ENCODE peak calls at places on chromosomes 12 and 14, in four cellular contexts. G, V, C and Q are unnamed samples.

GRCh38 chr14:94383777-94384176 is 4.6 kb downstream of the SERPINA1 start:
- DNase-seq in G (no peak), V (no peak), C (no peak), Q (no peak)

GRCh38 chr14:51145246-51145645 is 50.3 kb upstream of the TRIM9 start:
- DNase-seq in G (no peak), V (no peak), C (no peak), Q (no peak)

GRCh38 chr12:43058616-43059015 is 469.1 kb upstream of the PRICKLE1 start:
- DNase-seq in G (no peak), V (no peak), C (no peak), Q (no peak)

GRCh38 chr14:58747181-58747580 is 109.4 kb downstream of the DACT1 start:
- DNase-seq in G (peak; percentile 96), V (peak; percentile 35), C (peak; percentile 86), Q (peak; percentile 84)

GRCh38 chr12:6542209-6543009 is 8.1 kb downstream of the GAPDH start:
- DNase-seq in G (no peak), V (peak; percentile 85), C (no peak), Q (no peak)

GRCh38 chr14:104970231-104971068 is 7.7 kb downstream of the AHNAK2 start:
- DNase-seq in G (peak; percentile 86), V (peak; percentile 64), C (peak; percentile 91), Q (peak; percentile 76)

GRCh38 chr12:63918788-63919300 is 74.3 kb downstream of the SRGAP1 start:
- DNase-seq in G (peak; percentile 97), V (no peak), C (no peak), Q (no peak)

GRCh38 chr12:91952916-91953315 is 192.7 kb downstream of the BTG1 start:
- DNase-seq in G (no peak), V (peak; percentile 27), C (no peak), Q (no peak)

GRCh38 chr14:93648440-93649168 is 139.7 kb downstream of the PRIMA1 start:
- DNase-seq in G (no peak), V (no peak), C (no peak), Q (no peak)

GRCh38 chr14:57974896-57975295 is 109.0 kb upstream of the SLC35F4 start:
- DNase-seq in G (no peak), V (no peak), C (no peak), Q (no peak)

GRCh38 chr12:24777359-24777758 is 171.5 kb downstream of the BCAT1 start:
- DNase-seq in G (no peak), V (no peak), C (no peak), Q (no peak)

GRCh38 chr14:74290415-74290814 is 12.3 kb downstream of the ABCD4 start:
- DNase-seq in G (no peak), V (no peak), C (no peak), Q (no peak)

GRCh38 chr12:57771271-57771872 is 533 bp downstream of the METTL1 start:
- DNase-seq in G (peak; percentile 86), V (peak; percentile 91), C (peak; percentile 95), Q (peak; percentile 91)

GRCh38 chr12:47021298-47021697 is 58.1 kb upstream of the PCED1B start:
- DNase-seq in G (peak; percentile 93), V (no peak), C (no peak), Q (no peak)

GRCh38 chr14:31962920-31963319 is 114.2 kb upstream of the ARHGAP5 start:
- DNase-seq in G (no peak), V (no peak), C (no peak), Q (no peak)

GRCh38 chr14:55411426-55412389 is at the start of gene ATG14:
- DNase-seq in G (peak; percentile 63), V (peak; percentile 85), C (peak; percentile 93), Q (peak; percentile 92)

GRCh38 chr14:65287264-65288131 is 125.0 kb upstream of the FUT8 start:
- DNase-seq in G (no peak), V (peak; percentile 51), C (no peak), Q (peak; percentile 71)

GRCh38 chr14:97757491-97757890 is 960.3 kb downstream of the VRK1 start:
- DNase-seq in G (no peak), V (no peak), C (no peak), Q (no peak)

GRCh38 chr14:65832431-65833253 is 420.1 kb downstream of the FUT8 start:
- DNase-seq in G (no peak), V (no peak), C (no peak), Q (no peak)

GRCh38 chr12:7609480-7609879 is 56.2 kb downstream of the APOBEC1 start:
- DNase-seq in G (no peak), V (no peak), C (no peak), Q (no peak)
- H3K4me3 ChIP-seq in G (no peak overlapping the region), V (no peak overlapping the region), C (no peak overlapping the region), Q (no peak overlapping the region)

GRCh38 chr12:14768823-14769405 is 34.4 kb downstream of the WBP11 start:
- DNase-seq in G (no peak), V (peak; percentile 29), C (no peak), Q (peak; percentile 42)

GRCh38 chr12:14767617-14768016 is 35.7 kb downstream of the WBP11 start:
- DNase-seq in G (no peak), V (no peak), C (no peak), Q (no peak)

GRCh38 chr12:14769837-14770494 is 33.3 kb downstream of the WBP11 start:
- DNase-seq in G (peak; percentile 60), V (peak; percentile 91), C (peak; percentile 94), Q (peak; percentile 86)

GRCh38 chr12:14770495-14771313 is 32.6 kb downstream of the WBP11 start:
- DNase-seq in G (peak; percentile 82), V (peak; percentile 97), C (peak; percentile 96), Q (peak; percentile 94)

DNA sequence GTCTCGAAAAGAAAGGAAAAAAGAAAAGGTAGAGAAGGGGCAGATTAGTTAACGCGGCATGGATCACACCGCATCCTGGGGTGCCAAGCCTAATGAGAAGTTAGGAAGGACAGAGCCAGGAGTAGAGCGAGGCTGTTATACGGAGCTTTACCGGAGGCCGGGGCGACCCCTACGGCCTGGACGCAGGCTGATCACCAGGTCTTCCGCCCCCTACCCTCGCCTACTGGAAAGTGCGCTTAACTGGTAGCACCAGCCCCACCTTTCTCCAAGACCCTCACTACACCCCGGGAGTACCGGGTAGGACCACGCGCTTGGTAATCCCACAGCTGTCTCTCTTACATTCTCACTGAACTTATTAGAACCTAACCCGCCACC is 33.8 kb downstream of the WBP11 start:
- DNase-seq in G (peak; percentile 10), V (peak; percentile 51), C (peak; percentile 76), Q (peak; percentile 58)
- H3K27ac ChIP-seq in G (peak overlapping the region; percentile 84), V (peak overlapping the region; percentile 98), C (peak overlapping the region; percentile 96), Q (peak overlapping the region; percentile 95)

GRCh38 chr14:71533800-71534199 is 398.4 kb upstream of the RGS6 start:
- DNase-seq in G (no peak), V (no peak), C (no peak), Q (no peak)

GRCh38 chr14:71536015-71536535 is 396.2 kb upstream of the RGS6 start:
- DNase-seq in G (no peak), V (no peak), C (no peak), Q (no peak)

GRCh38 chr14:71532790-71533189 is 399.4 kb upstream of the RGS6 start:
- DNase-seq in G (no peak), V (no peak), C (no peak), Q (no peak)

GRCh38 chr14:71533396-71533795 is 398.8 kb upstream of the RGS6 start:
- DNase-seq in G (peak; percentile 87), V (no peak), C (no peak), Q (no peak)

GRCh38 chr14:71534506-71534905 is 397.7 kb upstream of the RGS6 start:
- DNase-seq in G (no peak), V (no peak), C (no peak), Q (no peak)
- H3K4me3 ChIP-seq in G (no peak overlapping the region), V (no peak overlapping the region), C (no peak overlapping the region), Q (no peak overlapping the region)

GRCh38 chr12:13299457-13299856 is 102.9 kb downstream of the EMP1 start:
- DNase-seq in G (no peak), V (no peak), C (no peak), Q (no peak)
- H3K27ac ChIP-seq in G (no peak overlapping the region), V (no peak overlapping the region), C (no peak overlapping the region), Q (no peak overlapping the region)

DNA sequence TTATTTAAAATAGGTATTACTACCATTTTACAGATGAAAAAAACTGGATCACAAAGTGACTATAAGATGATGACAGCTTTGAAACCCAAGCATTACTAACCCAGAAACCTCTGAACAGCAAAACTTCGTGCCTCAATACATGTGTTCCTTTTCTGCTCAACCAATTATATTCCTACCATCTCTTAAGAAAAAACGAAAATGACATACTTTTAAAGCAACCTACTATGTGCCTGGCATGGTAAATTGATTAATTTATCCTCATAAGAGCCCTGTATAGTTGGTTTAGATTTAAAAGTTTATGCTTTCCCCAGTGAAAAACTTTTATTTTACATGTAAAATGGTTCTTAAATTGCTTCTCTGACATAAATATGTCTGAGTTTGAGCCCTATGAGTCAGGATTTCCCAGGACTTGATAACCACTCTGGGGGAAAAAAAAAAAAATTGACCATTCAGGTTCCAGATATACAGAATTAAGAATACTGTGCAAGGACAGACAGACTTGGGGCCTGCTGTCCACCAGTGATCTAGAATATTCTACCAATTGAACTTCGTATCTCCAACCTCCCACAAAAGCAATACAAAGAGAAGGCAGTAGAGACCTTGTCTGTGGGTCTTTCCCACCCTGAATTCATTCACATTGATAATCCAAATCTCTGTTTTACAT is 4.3 kb downstream of the SINHCAF start:
- DNase-seq in G (peak; percentile 51), V (no peak), C (no peak), Q (no peak)
- H3K4me3 ChIP-seq in G (no peak overlapping the region), V (no peak overlapping the region), C (peak overlapping the region; percentile 86), Q (no peak overlapping the region)

DNA sequence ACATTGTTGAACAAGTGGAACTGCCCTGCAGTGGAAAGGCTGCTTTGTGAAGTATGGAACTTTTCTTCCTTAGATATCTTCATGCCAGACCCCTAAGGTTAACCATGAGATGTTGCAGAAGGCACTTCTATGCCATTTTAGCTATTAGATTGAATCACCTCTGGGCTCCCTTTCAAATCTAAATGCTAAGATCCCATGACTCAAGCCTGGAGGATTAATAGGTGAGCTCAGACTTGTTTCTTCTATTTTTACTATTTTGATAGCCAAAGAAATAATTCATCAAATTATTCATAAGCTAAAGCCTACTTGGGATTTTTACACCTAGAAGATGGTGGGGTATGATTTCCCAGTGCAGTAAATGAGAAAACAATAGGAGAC is 64.3 kb downstream of the DAD1 start:
- DNase-seq in G (peak; percentile 67), V (no peak), C (no peak), Q (no peak)
- H3K27ac ChIP-seq in G (no peak overlapping the region), V (no peak overlapping the region), C (no peak overlapping the region), Q (no peak overlapping the region)

DNA sequence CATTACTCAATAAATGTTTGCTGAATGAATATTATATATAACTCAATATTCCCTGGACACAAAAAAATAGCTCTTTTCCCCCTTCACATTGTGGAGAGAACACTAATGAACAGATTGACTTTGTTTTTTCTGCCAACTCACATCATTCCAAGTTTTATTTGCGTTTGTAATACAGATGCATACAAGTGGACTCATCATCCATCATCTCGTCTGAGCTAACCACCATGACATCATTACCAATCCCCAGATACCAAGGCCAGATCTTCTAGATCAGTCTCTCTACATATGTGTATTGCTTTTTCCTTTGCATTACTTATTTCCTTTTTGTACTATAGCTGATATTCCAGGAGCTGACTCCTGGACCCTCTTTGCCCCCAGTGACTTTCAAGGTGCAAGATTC is 193.0 kb upstream of the EEA1 start:
- DNase-seq in G (peak; percentile 84), V (no peak), C (no peak), Q (no peak)
- H3K4me3 ChIP-seq in G (no peak overlapping the region), V (no peak overlapping the region), C (peak overlapping the region; percentile 8), Q (no peak overlapping the region)

GRCh38 chr14:101072070-101072469 is 168.5 kb upstream of the RTL1 start:
- DNase-seq in G (no peak), V (no peak), C (no peak), Q (peak; percentile 17)
- H3K27ac ChIP-seq in G (peak overlapping the region; percentile 82), V (no peak overlapping the region), C (no peak overlapping the region), Q (no peak overlapping the region)